ENCODE peak calls at places on chromosomes 4 and X, in four cellular contexts. One of them, this sample, is unnamed. For H3K4me1, the result is how much of the 10 kb centered on the place peaks cover.

GRCh38 chrX:51461053-51462050 is 35.0 kb downstream of the NUDT11 start:
- DNase-seq in kidney: no peak
- DNase-seq in CD8-positive, alpha-beta memory T cell: no peak
- DNase-seq in effector memory CD4-positive, alpha-beta T cell: peak
- DNase-seq in this sample: no peak

GRCh38 chrX:953879-954482 is 258.5 kb downstream of the CRLF2 start:
- DNase-seq in kidney: no peak
- DNase-seq in CD8-positive, alpha-beta memory T cell: no peak
- DNase-seq in effector memory CD4-positive, alpha-beta T cell: no peak
- DNase-seq in this sample: no peak

GRCh38 chr4:70915048-70915815 is 13.1 kb downstream of the MOB1B start:
- DNase-seq in kidney: no peak
- DNase-seq in CD8-positive, alpha-beta memory T cell: no peak
- DNase-seq in effector memory CD4-positive, alpha-beta T cell: no peak
- DNase-seq in this sample: no peak

GRCh38 chrX:8987672-8988250 is 46.2 kb downstream of the FAM9B start:
- DNase-seq in kidney: peak
- DNase-seq in CD8-positive, alpha-beta memory T cell: peak
- DNase-seq in effector memory CD4-positive, alpha-beta T cell: peak
- DNase-seq in this sample: peak

GRCh38 chrX:127085939-127086338 is 266.4 kb downstream of the PRR32 start:
- DNase-seq in kidney: no peak
- DNase-seq in CD8-positive, alpha-beta memory T cell: no peak
- DNase-seq in effector memory CD4-positive, alpha-beta T cell: no peak
- DNase-seq in this sample: no peak

GRCh38 chrX:153410328-153410727 is 944 bp upstream of the ZFP92 start:
- DNase-seq in kidney: no peak
- DNase-seq in CD8-positive, alpha-beta memory T cell: no peak
- DNase-seq in effector memory CD4-positive, alpha-beta T cell: no peak
- DNase-seq in this sample: no peak

GRCh38 chr4:8761824-8762205 is 109.8 kb downstream of the HMX1 start:
- DNase-seq in kidney: peak
- DNase-seq in CD8-positive, alpha-beta memory T cell: no peak
- DNase-seq in effector memory CD4-positive, alpha-beta T cell: no peak
- DNase-seq in this sample: no peak

GRCh38 chr4:8132947-8133705 is 25.5 kb downstream of the ABLIM2 start:
- DNase-seq in kidney: no peak
- DNase-seq in CD8-positive, alpha-beta memory T cell: no peak
- DNase-seq in effector memory CD4-positive, alpha-beta T cell: no peak
- DNase-seq in this sample: no peak

GRCh38 chr4:37475087-37475486 is 211.1 kb downstream of the RELL1 start:
- DNase-seq in kidney: no peak
- DNase-seq in CD8-positive, alpha-beta memory T cell: no peak
- DNase-seq in effector memory CD4-positive, alpha-beta T cell: no peak
- DNase-seq in this sample: no peak

GRCh38 chrX:3175659-3176438 is 134.6 kb downstream of the ARSF start:
- DNase-seq in kidney: no peak
- DNase-seq in CD8-positive, alpha-beta memory T cell: no peak
- DNase-seq in effector memory CD4-positive, alpha-beta T cell: no peak
- DNase-seq in this sample: no peak

GRCh38 chr4:39044947-39045734 is 12.9 kb upstream of the TMEM156 start:
- DNase-seq in kidney: no peak
- DNase-seq in CD8-positive, alpha-beta memory T cell: peak
- DNase-seq in effector memory CD4-positive, alpha-beta T cell: no peak
- DNase-seq in this sample: peak

GRCh38 chr4:159487284-159487747 is 384.4 kb downstream of the RAPGEF2 start:
- DNase-seq in kidney: no peak
- DNase-seq in CD8-positive, alpha-beta memory T cell: no peak
- DNase-seq in effector memory CD4-positive, alpha-beta T cell: no peak
- DNase-seq in this sample: no peak

GRCh38 chrX:8724176-8724757 is 7.7 kb downstream of the ANOS1 start:
- DNase-seq in kidney: no peak
- DNase-seq in CD8-positive, alpha-beta memory T cell: no peak
- DNase-seq in effector memory CD4-positive, alpha-beta T cell: no peak
- DNase-seq in this sample: no peak

GRCh38 chrX:21734175-21734574 is 23.7 kb downstream of the SMPX start:
- DNase-seq in kidney: no peak
- DNase-seq in CD8-positive, alpha-beta memory T cell: no peak
- DNase-seq in effector memory CD4-positive, alpha-beta T cell: no peak
- DNase-seq in this sample: no peak

GRCh38 chrX:153599192-153600031 is 473 bp upstream of the CCNQ start:
- DNase-seq in kidney: peak
- DNase-seq in CD8-positive, alpha-beta memory T cell: peak
- DNase-seq in effector memory CD4-positive, alpha-beta T cell: peak
- DNase-seq in this sample: peak

GRCh38 chr4:128558896-128559669 is 250.4 kb upstream of the JADE1 start:
- DNase-seq in kidney: no peak
- DNase-seq in CD8-positive, alpha-beta memory T cell: no peak
- DNase-seq in effector memory CD4-positive, alpha-beta T cell: no peak
- DNase-seq in this sample: no peak

GRCh38 chrX:13932416-13932815 is 97.3 kb downstream of the GEMIN8 start:
- DNase-seq in kidney: no peak
- DNase-seq in CD8-positive, alpha-beta memory T cell: no peak
- DNase-seq in effector memory CD4-positive, alpha-beta T cell: no peak
- DNase-seq in this sample: no peak

GRCh38 chr4:140812916-140813315 is 56.7 kb upstream of the TBC1D9 start:
- DNase-seq in kidney: no peak
- DNase-seq in CD8-positive, alpha-beta memory T cell: no peak
- DNase-seq in effector memory CD4-positive, alpha-beta T cell: no peak
- DNase-seq in this sample: no peak

GRCh38 chr4:140811429-140811828 is 55.2 kb upstream of the TBC1D9 start:
- DNase-seq in kidney: no peak
- DNase-seq in CD8-positive, alpha-beta memory T cell: no peak
- DNase-seq in effector memory CD4-positive, alpha-beta T cell: no peak
- DNase-seq in this sample: no peak

GRCh38 chr4:140807491-140808257 is 51.5 kb upstream of the TBC1D9 start:
- DNase-seq in kidney: no peak
- DNase-seq in CD8-positive, alpha-beta memory T cell: no peak
- DNase-seq in effector memory CD4-positive, alpha-beta T cell: no peak
- DNase-seq in this sample: no peak

GRCh38 chr4:140806175-140806574 is 50.0 kb upstream of the TBC1D9 start:
- DNase-seq in kidney: no peak
- DNase-seq in CD8-positive, alpha-beta memory T cell: no peak
- DNase-seq in effector memory CD4-positive, alpha-beta T cell: no peak
- DNase-seq in this sample: no peak

DNA sequence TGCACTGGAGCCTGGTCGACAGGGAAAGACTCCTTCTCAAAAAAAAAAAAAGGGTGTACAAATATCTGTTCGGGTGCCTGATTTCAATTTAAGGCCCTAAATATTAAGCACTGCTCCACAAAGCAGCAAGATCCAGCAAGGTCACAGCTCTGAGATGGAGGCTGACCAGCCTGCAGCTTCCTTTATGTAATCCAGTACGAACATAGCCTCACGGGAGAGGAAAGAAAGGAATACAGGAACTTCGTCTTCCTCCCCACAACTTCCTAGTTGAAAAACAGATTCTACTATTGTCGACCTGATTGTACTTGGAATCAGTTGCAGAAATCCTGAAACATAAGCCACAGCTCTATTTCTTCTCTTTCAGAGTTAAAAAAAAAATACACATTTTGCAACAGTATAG is 53.5 kb upstream of the TBC1D9 start:
- DNase-seq in kidney: no peak
- DNase-seq in CD8-positive, alpha-beta memory T cell: no peak
- DNase-seq in effector memory CD4-positive, alpha-beta T cell: no peak
- DNase-seq in this sample: no peak
- H3K4me1 ChIP-seq in kidney: under half
- H3K4me1 ChIP-seq in CD8-positive, alpha-beta memory T cell: under half
- H3K4me1 ChIP-seq in effector memory CD4-positive, alpha-beta T cell: under half
- H3K4me1 ChIP-seq in this sample: under half

GRCh38 chr4:41154001-41154813 is 60.1 kb downstream of the APBB2 start:
- DNase-seq in kidney: no peak
- DNase-seq in CD8-positive, alpha-beta memory T cell: no peak
- DNase-seq in effector memory CD4-positive, alpha-beta T cell: no peak
- DNase-seq in this sample: no peak

GRCh38 chr4:41154814-41155177 is 59.5 kb downstream of the APBB2 start:
- DNase-seq in kidney: no peak
- DNase-seq in CD8-positive, alpha-beta memory T cell: no peak
- DNase-seq in effector memory CD4-positive, alpha-beta T cell: no peak
- DNase-seq in this sample: no peak

GRCh38 chr4:41156574-41156973 is 57.8 kb downstream of the APBB2 start:
- DNase-seq in kidney: no peak
- DNase-seq in CD8-positive, alpha-beta memory T cell: no peak
- DNase-seq in effector memory CD4-positive, alpha-beta T cell: no peak
- DNase-seq in this sample: no peak

GRCh38 chr4:41157009-41157408 is 57.3 kb downstream of the APBB2 start:
- DNase-seq in kidney: no peak
- DNase-seq in CD8-positive, alpha-beta memory T cell: no peak
- DNase-seq in effector memory CD4-positive, alpha-beta T cell: no peak
- DNase-seq in this sample: no peak

DNA sequence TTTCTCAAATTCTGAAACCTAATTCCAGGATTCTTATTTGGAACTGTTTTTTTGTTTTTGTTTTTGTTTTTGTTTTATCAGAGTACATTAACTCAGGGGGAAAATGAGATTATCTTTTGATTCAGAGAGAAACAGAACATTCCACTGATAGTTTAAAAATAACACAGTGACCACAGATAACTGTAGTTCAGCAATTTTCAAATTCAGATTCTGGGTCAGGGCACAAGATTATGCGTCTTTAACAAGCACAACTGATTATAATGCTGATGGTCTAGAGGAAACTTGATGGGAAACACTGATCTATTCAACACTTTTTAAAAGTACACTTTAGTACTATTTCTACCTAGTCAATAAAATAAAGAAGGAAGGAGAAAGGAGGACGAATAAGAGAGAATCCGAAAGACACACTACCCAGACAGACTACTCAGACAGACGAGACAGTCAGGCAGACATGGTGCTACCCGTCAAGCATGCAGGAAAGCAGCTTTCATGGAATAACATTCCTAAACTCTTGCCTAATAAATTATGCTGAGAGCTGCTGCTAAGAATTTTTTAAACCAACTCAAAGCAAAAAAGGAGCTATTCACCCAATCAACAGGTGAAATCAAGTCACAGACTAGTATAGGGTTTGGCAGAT is 59.0 kb downstream of the APBB2 start:
- DNase-seq in kidney: no peak
- DNase-seq in CD8-positive, alpha-beta memory T cell: no peak
- DNase-seq in effector memory CD4-positive, alpha-beta T cell: no peak
- DNase-seq in this sample: no peak
- H3K4me3 ChIP-seq in kidney: peak
- H3K4me3 ChIP-seq in CD8-positive, alpha-beta memory T cell: no peak
- H3K4me3 ChIP-seq in effector memory CD4-positive, alpha-beta T cell: no peak
- H3K4me3 ChIP-seq in this sample: no peak

GRCh38 chr4:168856312-168856711 is 153.7 kb downstream of the CBR4 start:
- DNase-seq in kidney: no peak
- DNase-seq in CD8-positive, alpha-beta memory T cell: no peak
- DNase-seq in effector memory CD4-positive, alpha-beta T cell: no peak
- DNase-seq in this sample: no peak

GRCh38 chr4:168853770-168854169 is 156.3 kb downstream of the CBR4 start:
- DNase-seq in kidney: no peak
- DNase-seq in CD8-positive, alpha-beta memory T cell: no peak
- DNase-seq in effector memory CD4-positive, alpha-beta T cell: no peak
- DNase-seq in this sample: no peak

GRCh38 chr4:168852387-168852786 is 157.7 kb downstream of the CBR4 start:
- DNase-seq in kidney: no peak
- DNase-seq in CD8-positive, alpha-beta memory T cell: no peak
- DNase-seq in effector memory CD4-positive, alpha-beta T cell: no peak
- DNase-seq in this sample: no peak

GRCh38 chr4:168852933-168853713 is 156.9 kb downstream of the CBR4 start:
- DNase-seq in kidney: no peak
- DNase-seq in CD8-positive, alpha-beta memory T cell: no peak
- DNase-seq in effector memory CD4-positive, alpha-beta T cell: no peak
- DNase-seq in this sample: no peak

GRCh38 chr4:168854216-168854921 is 155.7 kb downstream of the CBR4 start:
- DNase-seq in kidney: no peak
- DNase-seq in CD8-positive, alpha-beta memory T cell: no peak
- DNase-seq in effector memory CD4-positive, alpha-beta T cell: no peak
- DNase-seq in this sample: no peak
- H3K27ac ChIP-seq in kidney: no peak
- H3K27ac ChIP-seq in CD8-positive, alpha-beta memory T cell: no peak
- H3K27ac ChIP-seq in effector memory CD4-positive, alpha-beta T cell: no peak
- H3K27ac ChIP-seq in this sample: no peak

GRCh38 chr4:1243451-1244080 is 5.4 kb downstream of the CTBP1 start:
- DNase-seq in kidney: no peak
- DNase-seq in CD8-positive, alpha-beta memory T cell: no peak
- DNase-seq in effector memory CD4-positive, alpha-beta T cell: no peak
- DNase-seq in this sample: no peak
- H3K4me1 ChIP-seq in kidney: half or more
- H3K4me1 ChIP-seq in CD8-positive, alpha-beta memory T cell: under half
- H3K4me1 ChIP-seq in effector memory CD4-positive, alpha-beta T cell: under half
- H3K4me1 ChIP-seq in this sample: half or more

DNA sequence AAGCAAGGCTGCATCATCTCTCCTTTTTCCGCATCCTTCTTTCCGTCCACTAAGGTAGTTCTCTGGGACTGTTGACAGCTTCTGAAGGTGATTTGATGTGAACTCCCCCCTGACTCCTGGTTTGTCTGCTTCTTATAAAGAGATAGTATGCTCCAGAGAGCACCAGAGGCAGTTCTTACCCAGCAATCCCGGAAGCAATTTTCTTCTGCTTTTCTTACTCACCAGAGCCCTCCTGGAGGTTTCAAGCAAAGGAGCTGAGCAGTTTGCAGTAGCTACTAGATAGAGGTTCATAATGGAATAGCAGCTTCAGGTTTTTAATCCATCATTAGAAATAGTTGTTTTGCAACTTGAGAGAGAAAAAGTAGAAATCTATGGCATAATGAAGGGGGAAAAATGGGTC is 151.1 kb downstream of the PALLD start:
- DNase-seq in kidney: no peak
- DNase-seq in CD8-positive, alpha-beta memory T cell: no peak
- DNase-seq in effector memory CD4-positive, alpha-beta T cell: no peak
- DNase-seq in this sample: no peak
- H3K4me3 ChIP-seq in kidney: no peak
- H3K4me3 ChIP-seq in CD8-positive, alpha-beta memory T cell: no peak
- H3K4me3 ChIP-seq in effector memory CD4-positive, alpha-beta T cell: no peak
- H3K4me3 ChIP-seq in this sample: no peak

GRCh38 chrX:139738581-139738980 is 30.6 kb upstream of the MCF2 start:
- DNase-seq in kidney: no peak
- DNase-seq in CD8-positive, alpha-beta memory T cell: no peak
- DNase-seq in effector memory CD4-positive, alpha-beta T cell: no peak
- DNase-seq in this sample: no peak

GRCh38 chrX:139734996-139735395 is 27.0 kb upstream of the MCF2 start:
- DNase-seq in kidney: no peak
- DNase-seq in CD8-positive, alpha-beta memory T cell: no peak
- DNase-seq in effector memory CD4-positive, alpha-beta T cell: no peak
- DNase-seq in this sample: no peak

DNA sequence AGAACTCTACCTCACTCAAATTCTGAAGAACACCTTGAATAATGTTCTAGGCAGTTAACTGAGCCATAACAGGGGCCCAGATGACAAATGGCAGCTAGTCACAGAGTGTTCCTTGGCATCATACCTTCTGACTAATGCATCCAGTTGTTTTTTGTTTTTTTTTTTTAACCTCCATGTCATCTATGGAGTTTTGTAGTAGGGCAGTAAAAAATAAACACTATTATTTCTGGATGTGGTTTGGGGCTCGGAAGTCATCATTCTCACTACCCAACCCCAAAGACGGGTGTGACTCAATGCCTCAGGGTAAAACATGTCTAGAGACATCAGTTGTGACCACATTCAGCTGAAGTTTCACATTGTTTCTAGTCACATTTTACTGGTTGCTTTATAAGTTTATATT is 31.2 kb upstream of the MCF2 start:
- DNase-seq in kidney: no peak
- DNase-seq in CD8-positive, alpha-beta memory T cell: no peak
- DNase-seq in effector memory CD4-positive, alpha-beta T cell: no peak
- DNase-seq in this sample: no peak
- H3K27ac ChIP-seq in kidney: no peak
- H3K27ac ChIP-seq in CD8-positive, alpha-beta memory T cell: no peak
- H3K27ac ChIP-seq in effector memory CD4-positive, alpha-beta T cell: no peak
- H3K27ac ChIP-seq in this sample: no peak

This sample was measured in CD4-positive, CD25-positive, alpha-beta regulatory T cell.